ENCODE peak calls at places on chromosomes 1 and 21, in nine cellular contexts. Y is fibroblast of villous mesenchyme, C is NCI-H774, M is cardiac muscle cell, I is AG10803, D is AG08395, R is ovary, G is iPS-NIHi11, N is astrocyte of the spinal cord. F is an unnamed sample.

GRCh38 chr21:34536820-34537219 is 24.8 kb upstream of the KCNE1 start:
- DNase-seq in Y (peak; percentile 40), C (no peak), M (peak; percentile 48), I (peak; percentile 41), D (peak; percentile 20), R (no peak), G (no peak), N (peak; percentile 29), F (no peak)

GRCh38 chr1:240295811-240296210 is 204.1 kb downstream of the FMN2 start:
- DNase-seq in Y (no peak), C (no peak), M (no peak), I (no peak), D (no peak), R (no peak), G (no peak), N (no peak), F (no peak)

GRCh38 chr1:172143384-172144025 is 277.0 kb upstream of the C1orf105 start:
- DNase-seq in Y (peak; percentile 78), C (no peak), M (peak; percentile 97), I (peak; percentile 68), D (no peak), R (no peak), G (no peak), N (peak; percentile 89), F (no peak)

GRCh38 chr1:19811206-19811851 is 3.8 kb downstream of the RNF186 start:
- DNase-seq in Y (peak; percentile 48), C (no peak), M (peak; percentile 74), I (peak; percentile 53), D (peak; percentile 55), R (no peak), G (peak; percentile 69), N (peak; percentile 42), F (no peak)

GRCh38 chr1:48222501-48223242 is at the start of gene SLC5A9:
- DNase-seq in Y (no peak), C (no peak), M (no peak), I (no peak), D (no peak), R (no peak), G (no peak), N (no peak), F (no peak)

GRCh38 chr1:19640363-19641316 is 3.5 kb upstream of the NBL1 start:
- DNase-seq in Y (peak; percentile 59), C (no peak), M (peak; percentile 63), I (no peak), D (peak; percentile 29), R (no peak), G (peak; percentile 79), N (peak; percentile 88), F (no peak)

GRCh38 chr21:17270234-17270633 is 242.6 kb upstream of the CXADR start:
- DNase-seq in Y (peak; percentile 36), C (peak; percentile 37), M (peak; percentile 72), I (peak; percentile 40), D (peak; percentile 47), R (peak; percentile 60), G (peak; percentile 31), N (peak; percentile 74), F (peak; percentile 17)

GRCh38 chr1:28329395-28330153 is 734 bp downstream of the MED18 start:
- DNase-seq in Y (peak; percentile 27), C (no peak), M (peak; percentile 51), I (peak; percentile 40), D (no peak), R (peak; percentile 51), G (no peak), N (peak; percentile 20), F (no peak)

GRCh38 chr1:111219466-111220286 is 7.8 kb upstream of the CHI3L2 start:
- DNase-seq in Y (no peak), C (no peak), M (peak; percentile 39), I (no peak), D (no peak), R (no peak), G (no peak), N (no peak), F (no peak)

GRCh38 chr1:5111581-5111980 is 457.2 kb downstream of the AJAP1 start:
- DNase-seq in Y (no peak), C (no peak), M (no peak), I (no peak), D (no peak), R (no peak), G (no peak), N (no peak), F (no peak)

GRCh38 chr1:10510520-10511493 is 36.1 kb downstream of the PEX14 start:
- DNase-seq in Y (peak; percentile 72), C (no peak), M (peak; percentile 74), I (peak; percentile 94), D (peak; percentile 84), R (no peak), G (no peak), N (peak; percentile 86), F (peak; percentile 95)

GRCh38 chr1:23273450-23274133 is 56.3 kb upstream of the HTR1D start:
- DNase-seq in Y (peak; percentile 85), C (no peak), M (peak; percentile 83), I (peak; percentile 84), D (peak; percentile 48), R (no peak), G (no peak), N (peak; percentile 85), F (no peak)

GRCh38 chr1:201269241-201269640 is 14.1 kb upstream of the PKP1 start:
- DNase-seq in Y (no peak), C (no peak), M (no peak), I (no peak), D (no peak), R (no peak), G (no peak), N (no peak), F (no peak)

GRCh38 chr1:15406911-15407559 is 2.7 kb upstream of the EFHD2 start:
- DNase-seq in Y (peak; percentile 32), C (no peak), M (peak; percentile 64), I (peak; percentile 90), D (peak; percentile 93), R (no peak), G (no peak), N (peak; percentile 71), F (no peak)

GRCh38 chr1:15573477-15573876 is 11.4 kb downstream of the AGMAT start:
- DNase-seq in Y (peak; percentile 37), C (no peak), M (peak; percentile 45), I (peak; percentile 67), D (no peak), R (no peak), G (no peak), N (peak; percentile 23), F (no peak)

GRCh38 chr1:84103197-84103992 is 40.7 kb upstream of the PRKACB start:
- DNase-seq in Y (peak; percentile 90), C (peak; percentile 62), M (peak; percentile 85), I (peak; percentile 82), D (peak; percentile 75), R (peak; percentile 61), G (peak; percentile 40), N (peak; percentile 87), F (peak; percentile 9)

GRCh38 chr1:11170102-11170501 is 19.1 kb upstream of the ANGPTL7 start:
- DNase-seq in Y (no peak), C (no peak), M (no peak), I (no peak), D (no peak), R (no peak), G (no peak), N (no peak), F (no peak)

GRCh38 chr1:209674957-209675566 is at the start of gene G0S2:
- DNase-seq in Y (peak; percentile 49), C (peak; percentile 35), M (peak; percentile 85), I (peak; percentile 39), D (peak; percentile 52), R (peak; percentile 84), G (peak; percentile 62), N (peak; percentile 54), F (no peak)

GRCh38 chr21:45469273-45470086 is 64.5 kb downstream of the COL18A1 start:
- DNase-seq in Y (peak; percentile 54), C (no peak), M (no peak), I (no peak), D (no peak), R (no peak), G (no peak), N (no peak), F (no peak)

GRCh38 chr1:53373246-53373645 is 45.4 kb upstream of the LRP8 start:
- DNase-seq in Y (no peak), C (no peak), M (no peak), I (no peak), D (no peak), R (peak; percentile 2), G (no peak), N (no peak), F (no peak)

GRCh38 chr1:28273216-28273860 is 14.0 kb downstream of the SESN2 start:
- DNase-seq in Y (no peak), C (no peak), M (no peak), I (no peak), D (no peak), R (no peak), G (no peak), N (no peak), F (no peak)

GRCh38 chr1:111242805-111243523 is 15.5 kb downstream of the CHI3L2 start:
- DNase-seq in Y (no peak), C (no peak), M (no peak), I (no peak), D (no peak), R (no peak), G (no peak), N (no peak), F (no peak)

GRCh38 chr1:184143449-184143848 is 91.9 kb downstream of the TSEN15 start:
- DNase-seq in Y (peak; percentile 35), C (no peak), M (peak; percentile 43), I (peak; percentile 79), D (peak; percentile 50), R (no peak), G (no peak), N (no peak), F (no peak)

GRCh38 chr1:86757272-86757984 is 53.1 kb downstream of the SH3GLB1 start:
- DNase-seq in Y (peak; percentile 88), C (no peak), M (peak; percentile 94), I (peak; percentile 89), D (peak; percentile 65), R (no peak), G (no peak), N (peak; percentile 71), F (no peak)

GRCh38 chr1:12305377-12305776 is 75.5 kb downstream of the VPS13D start:
- DNase-seq in Y (peak; percentile 33), C (no peak), M (peak; percentile 43), I (no peak), D (no peak), R (peak; percentile 36), G (no peak), N (peak; percentile 13), F (no peak)

GRCh38 chr1:168273575-168273974 is 7.1 kb upstream of the TBX19 start:
- DNase-seq in Y (no peak), C (no peak), M (no peak), I (peak; percentile 34), D (no peak), R (no peak), G (no peak), N (peak; percentile 23), F (no peak)

GRCh38 chr1:203046984-203047630 is 20.8 kb downstream of the PPFIA4 start:
- DNase-seq in Y (peak; percentile 75), C (no peak), M (peak; percentile 82), I (peak; percentile 75), D (peak; percentile 91), R (no peak), G (no peak), N (peak; percentile 59), F (no peak)